ENCODE peak calls at places on chromosomes 11 and 22, in seven cellular contexts. One of them, this sample, is unnamed.

GRCh38 chr22:49509016-49509415 is 318.7 kb downstream of the BRD1 start:
- DNase-seq in AG09319: no peak
- DNase-seq in NCI-H82: no peak
- DNase-seq in NCI-H1417: no peak
- DNase-seq in stimulated activated CD8-positive, alpha-beta memory T cell treated with anti-CD3 and anti-CD28 coated beads, Interleukin-2, amount 100 ng/mL, for 1 hour: no peak
- DNase-seq in stimulated activated naive B cell treated with anti-CD40 and anti-IgM and Interleukin-4, amounts not matched to agents 10 μg/mL and 1 μg/mL and 100 μg/mL, for 72 hours: no peak
- DNase-seq in activated naive CD4-positive, alpha-beta T cell: no peak
- DNase-seq in this sample: no peak

GRCh38 chr11:607020-607780 is 8.6 kb downstream of the IRF7 start:
- DNase-seq in AG09319: no peak
- DNase-seq in NCI-H82: no peak
- DNase-seq in NCI-H1417: no peak
- DNase-seq in stimulated activated CD8-positive, alpha-beta memory T cell treated with anti-CD3 and anti-CD28 coated beads, Interleukin-2, amount 100 ng/mL, for 1 hour: no peak
- DNase-seq in stimulated activated naive B cell treated with anti-CD40 and anti-IgM and Interleukin-4, amounts not matched to agents 10 μg/mL and 1 μg/mL and 100 μg/mL, for 72 hours: no peak
- DNase-seq in activated naive CD4-positive, alpha-beta T cell: no peak
- DNase-seq in this sample: no peak

GRCh38 chr11:101508370-101508769 is 75.4 kb downstream of the TRPC6 start:
- DNase-seq in AG09319: no peak
- DNase-seq in NCI-H82: no peak
- DNase-seq in NCI-H1417: no peak
- DNase-seq in stimulated activated CD8-positive, alpha-beta memory T cell treated with anti-CD3 and anti-CD28 coated beads, Interleukin-2, amount 100 ng/mL, for 1 hour: no peak
- DNase-seq in stimulated activated naive B cell treated with anti-CD40 and anti-IgM and Interleukin-4, amounts not matched to agents 10 μg/mL and 1 μg/mL and 100 μg/mL, for 72 hours: no peak
- DNase-seq in activated naive CD4-positive, alpha-beta T cell: no peak
- DNase-seq in this sample: no peak

GRCh38 chr22:46542011-46542985 is 4.9 kb upstream of the CELSR1 start:
- DNase-seq in AG09319: no peak
- DNase-seq in NCI-H82: peak; percentile 65
- DNase-seq in NCI-H1417: no peak
- DNase-seq in stimulated activated CD8-positive, alpha-beta memory T cell treated with anti-CD3 and anti-CD28 coated beads, Interleukin-2, amount 100 ng/mL, for 1 hour: peak; percentile 50
- DNase-seq in stimulated activated naive B cell treated with anti-CD40 and anti-IgM and Interleukin-4, amounts not matched to agents 10 μg/mL and 1 μg/mL and 100 μg/mL, for 72 hours: peak; percentile 79
- DNase-seq in activated naive CD4-positive, alpha-beta T cell: peak; percentile 39
- DNase-seq in this sample: no peak

GRCh38 chr22:48370508-48371325 is 1457.0 kb downstream of the BRD1 start:
- DNase-seq in AG09319: no peak
- DNase-seq in NCI-H82: no peak
- DNase-seq in NCI-H1417: no peak
- DNase-seq in stimulated activated CD8-positive, alpha-beta memory T cell treated with anti-CD3 and anti-CD28 coated beads, Interleukin-2, amount 100 ng/mL, for 1 hour: no peak
- DNase-seq in stimulated activated naive B cell treated with anti-CD40 and anti-IgM and Interleukin-4, amounts not matched to agents 10 μg/mL and 1 μg/mL and 100 μg/mL, for 72 hours: no peak
- DNase-seq in activated naive CD4-positive, alpha-beta T cell: no peak
- DNase-seq in this sample: no peak

GRCh38 chr22:30427871-30428270 is 2.3 kb downstream of the MTFP1 start:
- DNase-seq in AG09319: no peak
- DNase-seq in NCI-H82: peak; percentile 7
- DNase-seq in NCI-H1417: no peak
- DNase-seq in stimulated activated CD8-positive, alpha-beta memory T cell treated with anti-CD3 and anti-CD28 coated beads, Interleukin-2, amount 100 ng/mL, for 1 hour: no peak
- DNase-seq in stimulated activated naive B cell treated with anti-CD40 and anti-IgM and Interleukin-4, amounts not matched to agents 10 μg/mL and 1 μg/mL and 100 μg/mL, for 72 hours: no peak
- DNase-seq in activated naive CD4-positive, alpha-beta T cell: no peak
- DNase-seq in this sample: no peak

GRCh38 chr11:65435981-65436411 is 13.4 kb downstream of the NEAT1 start:
- DNase-seq in AG09319: no peak
- DNase-seq in NCI-H82: no peak
- DNase-seq in NCI-H1417: no peak
- DNase-seq in stimulated activated CD8-positive, alpha-beta memory T cell treated with anti-CD3 and anti-CD28 coated beads, Interleukin-2, amount 100 ng/mL, for 1 hour: no peak
- DNase-seq in stimulated activated naive B cell treated with anti-CD40 and anti-IgM and Interleukin-4, amounts not matched to agents 10 μg/mL and 1 μg/mL and 100 μg/mL, for 72 hours: no peak
- DNase-seq in activated naive CD4-positive, alpha-beta T cell: no peak
- DNase-seq in this sample: no peak

GRCh38 chr11:102010776-102011500 is 36.3 kb upstream of the CFAP300 start:
- DNase-seq in AG09319: peak; percentile 38
- DNase-seq in NCI-H82: peak; percentile 2
- DNase-seq in NCI-H1417: peak; percentile 38
- DNase-seq in stimulated activated CD8-positive, alpha-beta memory T cell treated with anti-CD3 and anti-CD28 coated beads, Interleukin-2, amount 100 ng/mL, for 1 hour: no peak
- DNase-seq in stimulated activated naive B cell treated with anti-CD40 and anti-IgM and Interleukin-4, amounts not matched to agents 10 μg/mL and 1 μg/mL and 100 μg/mL, for 72 hours: no peak
- DNase-seq in activated naive CD4-positive, alpha-beta T cell: no peak
- DNase-seq in this sample: peak; percentile 25

GRCh38 chr11:16925495-16926065 is 88.6 kb downstream of the PLEKHA7 start:
- DNase-seq in AG09319: no peak
- DNase-seq in NCI-H82: peak; percentile 58
- DNase-seq in NCI-H1417: peak; percentile 60
- DNase-seq in stimulated activated CD8-positive, alpha-beta memory T cell treated with anti-CD3 and anti-CD28 coated beads, Interleukin-2, amount 100 ng/mL, for 1 hour: no peak
- DNase-seq in stimulated activated naive B cell treated with anti-CD40 and anti-IgM and Interleukin-4, amounts not matched to agents 10 μg/mL and 1 μg/mL and 100 μg/mL, for 72 hours: peak; percentile 35
- DNase-seq in activated naive CD4-positive, alpha-beta T cell: no peak
- DNase-seq in this sample: no peak

GRCh38 chr11:41921991-41922390 is 462.5 kb upstream of the LRRC4C start:
- DNase-seq in AG09319: no peak
- DNase-seq in NCI-H82: peak; percentile 20
- DNase-seq in NCI-H1417: peak; percentile 78
- DNase-seq in stimulated activated CD8-positive, alpha-beta memory T cell treated with anti-CD3 and anti-CD28 coated beads, Interleukin-2, amount 100 ng/mL, for 1 hour: no peak
- DNase-seq in stimulated activated naive B cell treated with anti-CD40 and anti-IgM and Interleukin-4, amounts not matched to agents 10 μg/mL and 1 μg/mL and 100 μg/mL, for 72 hours: no peak
- DNase-seq in activated naive CD4-positive, alpha-beta T cell: no peak
- DNase-seq in this sample: no peak

GRCh38 chr11:120304526-120304925 is 20.6 kb upstream of the TLCD5 start:
- DNase-seq in AG09319: no peak
- DNase-seq in NCI-H82: no peak
- DNase-seq in NCI-H1417: no peak
- DNase-seq in stimulated activated CD8-positive, alpha-beta memory T cell treated with anti-CD3 and anti-CD28 coated beads, Interleukin-2, amount 100 ng/mL, for 1 hour: no peak
- DNase-seq in stimulated activated naive B cell treated with anti-CD40 and anti-IgM and Interleukin-4, amounts not matched to agents 10 μg/mL and 1 μg/mL and 100 μg/mL, for 72 hours: no peak
- DNase-seq in activated naive CD4-positive, alpha-beta T cell: no peak
- DNase-seq in this sample: no peak

GRCh38 chr11:2670541-2671100 is 29.2 kb downstream of the KCNQ1OT1 start:
- DNase-seq in AG09319: no peak
- DNase-seq in NCI-H82: no peak
- DNase-seq in NCI-H1417: no peak
- DNase-seq in stimulated activated CD8-positive, alpha-beta memory T cell treated with anti-CD3 and anti-CD28 coated beads, Interleukin-2, amount 100 ng/mL, for 1 hour: no peak
- DNase-seq in stimulated activated naive B cell treated with anti-CD40 and anti-IgM and Interleukin-4, amounts not matched to agents 10 μg/mL and 1 μg/mL and 100 μg/mL, for 72 hours: no peak
- DNase-seq in activated naive CD4-positive, alpha-beta T cell: no peak
- DNase-seq in this sample: no peak

GRCh38 chr11:114160884-114161283 is 101.4 kb downstream of the ZBTB16 start:
- DNase-seq in AG09319: no peak
- DNase-seq in NCI-H82: peak; percentile 22
- DNase-seq in NCI-H1417: no peak
- DNase-seq in stimulated activated CD8-positive, alpha-beta memory T cell treated with anti-CD3 and anti-CD28 coated beads, Interleukin-2, amount 100 ng/mL, for 1 hour: no peak
- DNase-seq in stimulated activated naive B cell treated with anti-CD40 and anti-IgM and Interleukin-4, amounts not matched to agents 10 μg/mL and 1 μg/mL and 100 μg/mL, for 72 hours: no peak
- DNase-seq in activated naive CD4-positive, alpha-beta T cell: no peak
- DNase-seq in this sample: no peak

This sample was measured in retinal pigment epithelial cell.